ENCODE peak calls at places on chromosome 4, in eight cellular contexts. One of them, this sample, is unnamed.

GRCh38 chr4:159926871-159927270 is 824.0 kb downstream of the RAPGEF2 start:
- DNase-seq in RCC 7860: peak
- DNase-seq in AG09309: no peak
- DNase-seq in stimulated activated CD4-positive, alpha-beta T cell treated with anti-CD3 and anti-CD28 coated beads, Interleukin-4, amount 100 ng/mL, for 1 hour: no peak
- DNase-seq in NCI-H446 treated with DMSO at 0.1 percent for 48 hours: no peak
- DNase-seq in amygdala: no peak
- DNase-seq in activated CD4-positive, alpha-beta memory T cell treated with anti-CD3 and anti-CD28 coated beads, Interleukin-2, amount 10 ng/mL, durations not matched to agents 7 days and 5 days: no peak
- DNase-seq in NCI-H345: no peak
- DNase-seq in this sample: no peak

GRCh38 chr4:167469436-167469835 is 235.1 kb upstream of the SPOCK3 start:
- DNase-seq in RCC 7860: no peak
- DNase-seq in AG09309: no peak
- DNase-seq in stimulated activated CD4-positive, alpha-beta T cell treated with anti-CD3 and anti-CD28 coated beads, Interleukin-4, amount 100 ng/mL, for 1 hour: no peak
- DNase-seq in NCI-H446 treated with DMSO at 0.1 percent for 48 hours: no peak
- DNase-seq in amygdala: no peak
- DNase-seq in activated CD4-positive, alpha-beta memory T cell treated with anti-CD3 and anti-CD28 coated beads, Interleukin-2, amount 10 ng/mL, durations not matched to agents 7 days and 5 days: no peak
- DNase-seq in NCI-H345: no peak
- DNase-seq in this sample: no peak

GRCh38 chr4:125849869-125850268 is 535.1 kb downstream of the FAT4 start:
- DNase-seq in RCC 7860: no peak
- DNase-seq in AG09309: peak
- DNase-seq in stimulated activated CD4-positive, alpha-beta T cell treated with anti-CD3 and anti-CD28 coated beads, Interleukin-4, amount 100 ng/mL, for 1 hour: no peak
- DNase-seq in NCI-H446 treated with DMSO at 0.1 percent for 48 hours: no peak
- DNase-seq in amygdala: no peak
- DNase-seq in activated CD4-positive, alpha-beta memory T cell treated with anti-CD3 and anti-CD28 coated beads, Interleukin-2, amount 10 ng/mL, durations not matched to agents 7 days and 5 days: no peak
- DNase-seq in NCI-H345: no peak
- DNase-seq in this sample: no peak

GRCh38 chr4:25949166-25949748 is 35.2 kb downstream of the SMIM20 start:
- DNase-seq in RCC 7860: no peak
- DNase-seq in AG09309: no peak
- DNase-seq in stimulated activated CD4-positive, alpha-beta T cell treated with anti-CD3 and anti-CD28 coated beads, Interleukin-4, amount 100 ng/mL, for 1 hour: no peak
- DNase-seq in NCI-H446 treated with DMSO at 0.1 percent for 48 hours: no peak
- DNase-seq in amygdala: no peak
- DNase-seq in activated CD4-positive, alpha-beta memory T cell treated with anti-CD3 and anti-CD28 coated beads, Interleukin-2, amount 10 ng/mL, durations not matched to agents 7 days and 5 days: no peak
- DNase-seq in NCI-H345: peak
- DNase-seq in this sample: no peak

GRCh38 chr4:24794916-24795665 is at the start of gene SOD3:
- DNase-seq in RCC 7860: peak
- DNase-seq in AG09309: peak
- DNase-seq in stimulated activated CD4-positive, alpha-beta T cell treated with anti-CD3 and anti-CD28 coated beads, Interleukin-4, amount 100 ng/mL, for 1 hour: no peak
- DNase-seq in NCI-H446 treated with DMSO at 0.1 percent for 48 hours: no peak
- DNase-seq in amygdala: no peak
- DNase-seq in activated CD4-positive, alpha-beta memory T cell treated with anti-CD3 and anti-CD28 coated beads, Interleukin-2, amount 10 ng/mL, durations not matched to agents 7 days and 5 days: no peak
- DNase-seq in NCI-H345: no peak
- DNase-seq in this sample: no peak

GRCh38 chr4:140862182-140862442 is 105.9 kb upstream of the TBC1D9 start:
- DNase-seq in RCC 7860: no peak
- DNase-seq in AG09309: no peak
- DNase-seq in stimulated activated CD4-positive, alpha-beta T cell treated with anti-CD3 and anti-CD28 coated beads, Interleukin-4, amount 100 ng/mL, for 1 hour: no peak
- DNase-seq in NCI-H446 treated with DMSO at 0.1 percent for 48 hours: no peak
- DNase-seq in amygdala: no peak
- DNase-seq in activated CD4-positive, alpha-beta memory T cell treated with anti-CD3 and anti-CD28 coated beads, Interleukin-2, amount 10 ng/mL, durations not matched to agents 7 days and 5 days: no peak
- DNase-seq in NCI-H345: no peak
- DNase-seq in this sample: no peak

GRCh38 chr4:45662996-45663395 is 460.9 kb downstream of the GABRG1 start:
- DNase-seq in RCC 7860: no peak
- DNase-seq in AG09309: no peak
- DNase-seq in stimulated activated CD4-positive, alpha-beta T cell treated with anti-CD3 and anti-CD28 coated beads, Interleukin-4, amount 100 ng/mL, for 1 hour: no peak
- DNase-seq in NCI-H446 treated with DMSO at 0.1 percent for 48 hours: peak
- DNase-seq in amygdala: peak
- DNase-seq in activated CD4-positive, alpha-beta memory T cell treated with anti-CD3 and anti-CD28 coated beads, Interleukin-2, amount 10 ng/mL, durations not matched to agents 7 days and 5 days: no peak
- DNase-seq in NCI-H345: no peak
- DNase-seq in this sample: no peak

GRCh38 chr4:100841911-100842310 is 324.1 kb upstream of the EMCN start:
- DNase-seq in RCC 7860: no peak
- DNase-seq in AG09309: no peak
- DNase-seq in stimulated activated CD4-positive, alpha-beta T cell treated with anti-CD3 and anti-CD28 coated beads, Interleukin-4, amount 100 ng/mL, for 1 hour: no peak
- DNase-seq in NCI-H446 treated with DMSO at 0.1 percent for 48 hours: no peak
- DNase-seq in amygdala: no peak
- DNase-seq in activated CD4-positive, alpha-beta memory T cell treated with anti-CD3 and anti-CD28 coated beads, Interleukin-2, amount 10 ng/mL, durations not matched to agents 7 days and 5 days: no peak
- DNase-seq in NCI-H345: no peak
- DNase-seq in this sample: no peak

GRCh38 chr4:16007471-16008095 is 44.6 kb upstream of the FGFBP2 start:
- DNase-seq in RCC 7860: no peak
- DNase-seq in AG09309: no peak
- DNase-seq in stimulated activated CD4-positive, alpha-beta T cell treated with anti-CD3 and anti-CD28 coated beads, Interleukin-4, amount 100 ng/mL, for 1 hour: no peak
- DNase-seq in NCI-H446 treated with DMSO at 0.1 percent for 48 hours: no peak
- DNase-seq in amygdala: no peak
- DNase-seq in activated CD4-positive, alpha-beta memory T cell treated with anti-CD3 and anti-CD28 coated beads, Interleukin-2, amount 10 ng/mL, durations not matched to agents 7 days and 5 days: no peak
- DNase-seq in NCI-H345: no peak
- DNase-seq in this sample: no peak

GRCh38 chr4:38030023-38030422 is 69.8 kb downstream of the PTTG2 start:
- DNase-seq in RCC 7860: no peak
- DNase-seq in AG09309: no peak
- DNase-seq in stimulated activated CD4-positive, alpha-beta T cell treated with anti-CD3 and anti-CD28 coated beads, Interleukin-4, amount 100 ng/mL, for 1 hour: no peak
- DNase-seq in NCI-H446 treated with DMSO at 0.1 percent for 48 hours: no peak
- DNase-seq in amygdala: no peak
- DNase-seq in activated CD4-positive, alpha-beta memory T cell treated with anti-CD3 and anti-CD28 coated beads, Interleukin-2, amount 10 ng/mL, durations not matched to agents 7 days and 5 days: no peak
- DNase-seq in NCI-H345: no peak
- DNase-seq in this sample: no peak

GRCh38 chr4:91087743-91088142 is 960.5 kb downstream of the CCSER1 start:
- DNase-seq in RCC 7860: no peak
- DNase-seq in AG09309: no peak
- DNase-seq in stimulated activated CD4-positive, alpha-beta T cell treated with anti-CD3 and anti-CD28 coated beads, Interleukin-4, amount 100 ng/mL, for 1 hour: no peak
- DNase-seq in NCI-H446 treated with DMSO at 0.1 percent for 48 hours: no peak
- DNase-seq in amygdala: no peak
- DNase-seq in activated CD4-positive, alpha-beta memory T cell treated with anti-CD3 and anti-CD28 coated beads, Interleukin-2, amount 10 ng/mL, durations not matched to agents 7 days and 5 days: no peak
- DNase-seq in NCI-H345: no peak
- DNase-seq in this sample: peak

GRCh38 chr4:76279462-76279861 is 27.1 kb upstream of the STBD1 start:
- DNase-seq in RCC 7860: no peak
- DNase-seq in AG09309: no peak
- DNase-seq in stimulated activated CD4-positive, alpha-beta T cell treated with anti-CD3 and anti-CD28 coated beads, Interleukin-4, amount 100 ng/mL, for 1 hour: peak
- DNase-seq in NCI-H446 treated with DMSO at 0.1 percent for 48 hours: no peak
- DNase-seq in amygdala: no peak
- DNase-seq in activated CD4-positive, alpha-beta memory T cell treated with anti-CD3 and anti-CD28 coated beads, Interleukin-2, amount 10 ng/mL, durations not matched to agents 7 days and 5 days: peak
- DNase-seq in NCI-H345: no peak
- DNase-seq in this sample: no peak

GRCh38 chr4:100657187-100657586 is 139.4 kb upstream of the EMCN start:
- DNase-seq in RCC 7860: no peak
- DNase-seq in AG09309: no peak
- DNase-seq in stimulated activated CD4-positive, alpha-beta T cell treated with anti-CD3 and anti-CD28 coated beads, Interleukin-4, amount 100 ng/mL, for 1 hour: no peak
- DNase-seq in NCI-H446 treated with DMSO at 0.1 percent for 48 hours: no peak
- DNase-seq in amygdala: no peak
- DNase-seq in activated CD4-positive, alpha-beta memory T cell treated with anti-CD3 and anti-CD28 coated beads, Interleukin-2, amount 10 ng/mL, durations not matched to agents 7 days and 5 days: no peak
- DNase-seq in NCI-H345: no peak
- DNase-seq in this sample: no peak

GRCh38 chr4:158895797-158896442 is 127.1 kb downstream of the FNIP2 start:
- DNase-seq in RCC 7860: no peak
- DNase-seq in AG09309: no peak
- DNase-seq in stimulated activated CD4-positive, alpha-beta T cell treated with anti-CD3 and anti-CD28 coated beads, Interleukin-4, amount 100 ng/mL, for 1 hour: no peak
- DNase-seq in NCI-H446 treated with DMSO at 0.1 percent for 48 hours: no peak
- DNase-seq in amygdala: peak
- DNase-seq in activated CD4-positive, alpha-beta memory T cell treated with anti-CD3 and anti-CD28 coated beads, Interleukin-2, amount 10 ng/mL, durations not matched to agents 7 days and 5 days: no peak
- DNase-seq in NCI-H345: no peak
- DNase-seq in this sample: no peak

GRCh38 chr4:124884316-124884715 is 171.8 kb upstream of the ANKRD50 start:
- DNase-seq in RCC 7860: no peak
- DNase-seq in AG09309: no peak
- DNase-seq in stimulated activated CD4-positive, alpha-beta T cell treated with anti-CD3 and anti-CD28 coated beads, Interleukin-4, amount 100 ng/mL, for 1 hour: no peak
- DNase-seq in NCI-H446 treated with DMSO at 0.1 percent for 48 hours: no peak
- DNase-seq in amygdala: no peak
- DNase-seq in activated CD4-positive, alpha-beta memory T cell treated with anti-CD3 and anti-CD28 coated beads, Interleukin-2, amount 10 ng/mL, durations not matched to agents 7 days and 5 days: no peak
- DNase-seq in NCI-H345: no peak
- DNase-seq in this sample: no peak

GRCh38 chr4:41095973-41096372 is 118.4 kb downstream of the APBB2 start:
- DNase-seq in RCC 7860: no peak
- DNase-seq in AG09309: peak
- DNase-seq in stimulated activated CD4-positive, alpha-beta T cell treated with anti-CD3 and anti-CD28 coated beads, Interleukin-4, amount 100 ng/mL, for 1 hour: no peak
- DNase-seq in NCI-H446 treated with DMSO at 0.1 percent for 48 hours: no peak
- DNase-seq in amygdala: no peak
- DNase-seq in activated CD4-positive, alpha-beta memory T cell treated with anti-CD3 and anti-CD28 coated beads, Interleukin-2, amount 10 ng/mL, durations not matched to agents 7 days and 5 days: no peak
- DNase-seq in NCI-H345: no peak
- DNase-seq in this sample: no peak

GRCh38 chr4:184385705-184386141 is 88.6 kb downstream of the IRF2 start:
- DNase-seq in RCC 7860: no peak
- DNase-seq in AG09309: no peak
- DNase-seq in stimulated activated CD4-positive, alpha-beta T cell treated with anti-CD3 and anti-CD28 coated beads, Interleukin-4, amount 100 ng/mL, for 1 hour: no peak
- DNase-seq in NCI-H446 treated with DMSO at 0.1 percent for 48 hours: no peak
- DNase-seq in amygdala: no peak
- DNase-seq in activated CD4-positive, alpha-beta memory T cell treated with anti-CD3 and anti-CD28 coated beads, Interleukin-2, amount 10 ng/mL, durations not matched to agents 7 days and 5 days: no peak
- DNase-seq in NCI-H345: no peak
- DNase-seq in this sample: no peak

GRCh38 chr4:184019667-184020665 is 114.9 kb downstream of the STOX2 start:
- DNase-seq in RCC 7860: no peak
- DNase-seq in AG09309: no peak
- DNase-seq in stimulated activated CD4-positive, alpha-beta T cell treated with anti-CD3 and anti-CD28 coated beads, Interleukin-4, amount 100 ng/mL, for 1 hour: no peak
- DNase-seq in NCI-H446 treated with DMSO at 0.1 percent for 48 hours: no peak
- DNase-seq in amygdala: no peak
- DNase-seq in activated CD4-positive, alpha-beta memory T cell treated with anti-CD3 and anti-CD28 coated beads, Interleukin-2, amount 10 ng/mL, durations not matched to agents 7 days and 5 days: no peak
- DNase-seq in NCI-H345: no peak
- DNase-seq in this sample: no peak

GRCh38 chr4:55169352-55169959 is 44.1 kb upstream of the KDR start:
- DNase-seq in RCC 7860: no peak
- DNase-seq in AG09309: no peak
- DNase-seq in stimulated activated CD4-positive, alpha-beta T cell treated with anti-CD3 and anti-CD28 coated beads, Interleukin-4, amount 100 ng/mL, for 1 hour: no peak
- DNase-seq in NCI-H446 treated with DMSO at 0.1 percent for 48 hours: no peak
- DNase-seq in amygdala: no peak
- DNase-seq in activated CD4-positive, alpha-beta memory T cell treated with anti-CD3 and anti-CD28 coated beads, Interleukin-2, amount 10 ng/mL, durations not matched to agents 7 days and 5 days: no peak
- DNase-seq in NCI-H345: no peak
- DNase-seq in this sample: no peak

GRCh38 chr4:56055027-56055976 is 106.6 kb downstream of the CEP135 start:
- DNase-seq in RCC 7860: no peak
- DNase-seq in AG09309: no peak
- DNase-seq in stimulated activated CD4-positive, alpha-beta T cell treated with anti-CD3 and anti-CD28 coated beads, Interleukin-4, amount 100 ng/mL, for 1 hour: no peak
- DNase-seq in NCI-H446 treated with DMSO at 0.1 percent for 48 hours: no peak
- DNase-seq in amygdala: no peak
- DNase-seq in activated CD4-positive, alpha-beta memory T cell treated with anti-CD3 and anti-CD28 coated beads, Interleukin-2, amount 10 ng/mL, durations not matched to agents 7 days and 5 days: no peak
- DNase-seq in NCI-H345: no peak
- DNase-seq in this sample: no peak

GRCh38 chr4:73648478-73648877 is 28.2 kb upstream of the RASSF6 start:
- DNase-seq in RCC 7860: no peak
- DNase-seq in AG09309: no peak
- DNase-seq in stimulated activated CD4-positive, alpha-beta T cell treated with anti-CD3 and anti-CD28 coated beads, Interleukin-4, amount 100 ng/mL, for 1 hour: no peak
- DNase-seq in NCI-H446 treated with DMSO at 0.1 percent for 48 hours: no peak
- DNase-seq in amygdala: no peak
- DNase-seq in activated CD4-positive, alpha-beta memory T cell treated with anti-CD3 and anti-CD28 coated beads, Interleukin-2, amount 10 ng/mL, durations not matched to agents 7 days and 5 days: no peak
- DNase-seq in NCI-H345: peak
- DNase-seq in this sample: peak

GRCh38 chr4:110164856-110165255 is 33.6 kb downstream of the ELOVL6 start:
- DNase-seq in RCC 7860: no peak
- DNase-seq in AG09309: no peak
- DNase-seq in stimulated activated CD4-positive, alpha-beta T cell treated with anti-CD3 and anti-CD28 coated beads, Interleukin-4, amount 100 ng/mL, for 1 hour: no peak
- DNase-seq in NCI-H446 treated with DMSO at 0.1 percent for 48 hours: no peak
- DNase-seq in amygdala: no peak
- DNase-seq in activated CD4-positive, alpha-beta memory T cell treated with anti-CD3 and anti-CD28 coated beads, Interleukin-2, amount 10 ng/mL, durations not matched to agents 7 days and 5 days: peak
- DNase-seq in NCI-H345: no peak
- DNase-seq in this sample: no peak

GRCh38 chr4:155496294-155496626 is 119.5 kb upstream of the MAP9 start:
- DNase-seq in RCC 7860: no peak
- DNase-seq in AG09309: no peak
- DNase-seq in stimulated activated CD4-positive, alpha-beta T cell treated with anti-CD3 and anti-CD28 coated beads, Interleukin-4, amount 100 ng/mL, for 1 hour: no peak
- DNase-seq in NCI-H446 treated with DMSO at 0.1 percent for 48 hours: no peak
- DNase-seq in amygdala: no peak
- DNase-seq in activated CD4-positive, alpha-beta memory T cell treated with anti-CD3 and anti-CD28 coated beads, Interleukin-2, amount 10 ng/mL, durations not matched to agents 7 days and 5 days: no peak
- DNase-seq in NCI-H345: no peak
- DNase-seq in this sample: no peak

GRCh38 chr4:76562161-76562560 is 127.1 kb downstream of the SHROOM3 start:
- DNase-seq in RCC 7860: peak
- DNase-seq in AG09309: no peak
- DNase-seq in stimulated activated CD4-positive, alpha-beta T cell treated with anti-CD3 and anti-CD28 coated beads, Interleukin-4, amount 100 ng/mL, for 1 hour: no peak
- DNase-seq in NCI-H446 treated with DMSO at 0.1 percent for 48 hours: no peak
- DNase-seq in amygdala: no peak
- DNase-seq in activated CD4-positive, alpha-beta memory T cell treated with anti-CD3 and anti-CD28 coated beads, Interleukin-2, amount 10 ng/mL, durations not matched to agents 7 days and 5 days: no peak
- DNase-seq in NCI-H345: no peak
- DNase-seq in this sample: no peak

GRCh38 chr4:140358281-140358680 is 15.2 kb upstream of the SCOC start:
- DNase-seq in RCC 7860: no peak
- DNase-seq in AG09309: no peak
- DNase-seq in stimulated activated CD4-positive, alpha-beta T cell treated with anti-CD3 and anti-CD28 coated beads, Interleukin-4, amount 100 ng/mL, for 1 hour: no peak
- DNase-seq in NCI-H446 treated with DMSO at 0.1 percent for 48 hours: no peak
- DNase-seq in amygdala: no peak
- DNase-seq in activated CD4-positive, alpha-beta memory T cell treated with anti-CD3 and anti-CD28 coated beads, Interleukin-2, amount 10 ng/mL, durations not matched to agents 7 days and 5 days: no peak
- DNase-seq in NCI-H345: no peak
- DNase-seq in this sample: no peak

GRCh38 chr4:104967034-104967401 is 179.7 kb upstream of the TET2 start:
- DNase-seq in RCC 7860: no peak
- DNase-seq in AG09309: no peak
- DNase-seq in stimulated activated CD4-positive, alpha-beta T cell treated with anti-CD3 and anti-CD28 coated beads, Interleukin-4, amount 100 ng/mL, for 1 hour: no peak
- DNase-seq in NCI-H446 treated with DMSO at 0.1 percent for 48 hours: no peak
- DNase-seq in amygdala: no peak
- DNase-seq in activated CD4-positive, alpha-beta memory T cell treated with anti-CD3 and anti-CD28 coated beads, Interleukin-2, amount 10 ng/mL, durations not matched to agents 7 days and 5 days: no peak
- DNase-seq in NCI-H345: peak
- DNase-seq in this sample: no peak

GRCh38 chr4:69484011-69484410 is 11.7 kb downstream of the UGT2B4 start:
- DNase-seq in RCC 7860: no peak
- DNase-seq in AG09309: no peak
- DNase-seq in stimulated activated CD4-positive, alpha-beta T cell treated with anti-CD3 and anti-CD28 coated beads, Interleukin-4, amount 100 ng/mL, for 1 hour: no peak
- DNase-seq in NCI-H446 treated with DMSO at 0.1 percent for 48 hours: no peak
- DNase-seq in amygdala: no peak
- DNase-seq in activated CD4-positive, alpha-beta memory T cell treated with anti-CD3 and anti-CD28 coated beads, Interleukin-2, amount 10 ng/mL, durations not matched to agents 7 days and 5 days: no peak
- DNase-seq in NCI-H345: no peak
- DNase-seq in this sample: no peak

GRCh38 chr4:100087743-100088142 is 102.5 kb downstream of the DDIT4L start:
- DNase-seq in RCC 7860: no peak
- DNase-seq in AG09309: no peak
- DNase-seq in stimulated activated CD4-positive, alpha-beta T cell treated with anti-CD3 and anti-CD28 coated beads, Interleukin-4, amount 100 ng/mL, for 1 hour: no peak
- DNase-seq in NCI-H446 treated with DMSO at 0.1 percent for 48 hours: no peak
- DNase-seq in amygdala: no peak
- DNase-seq in activated CD4-positive, alpha-beta memory T cell treated with anti-CD3 and anti-CD28 coated beads, Interleukin-2, amount 10 ng/mL, durations not matched to agents 7 days and 5 days: no peak
- DNase-seq in NCI-H345: no peak
- DNase-seq in this sample: no peak

GRCh38 chr4:168621806-168622589 is 125.1 kb downstream of the PALLD start:
- DNase-seq in RCC 7860: peak
- DNase-seq in AG09309: peak
- DNase-seq in stimulated activated CD4-positive, alpha-beta T cell treated with anti-CD3 and anti-CD28 coated beads, Interleukin-4, amount 100 ng/mL, for 1 hour: no peak
- DNase-seq in NCI-H446 treated with DMSO at 0.1 percent for 48 hours: peak
- DNase-seq in amygdala: no peak
- DNase-seq in activated CD4-positive, alpha-beta memory T cell treated with anti-CD3 and anti-CD28 coated beads, Interleukin-2, amount 10 ng/mL, durations not matched to agents 7 days and 5 days: no peak
- DNase-seq in NCI-H345: no peak
- DNase-seq in this sample: no peak

This sample was measured in DMS79.